ENCODE peak calls at places on chromosomes 16 and 17, in four cellular contexts. L is CD8-positive, alpha-beta memory T cell; Z is thoracic aorta; J is stomach. O is an unnamed sample. For H3K36me3, the result is how much of the 10 kb centered on the place peaks cover.

GRCh38 chr16:11374255-11374654 is 29.0 kb downstream of the RMI2 start:
- DNase-seq in L (no peak), Z (no peak), J (no peak), O (no peak)

GRCh38 chr17:28372203-28372944 is 880 bp downstream of the SARM1 start:
- DNase-seq in L (no peak), Z (no peak), J (no peak), O (no peak)

GRCh38 chr17:63989622-63990345 is 8.4 kb upstream of the PRR29 start:
- DNase-seq in L (no peak), Z (no peak), J (no peak), O (no peak)

GRCh38 chr16:592518-593306 is 2.8 kb downstream of the RAB40C start:
- DNase-seq in L (no peak), Z (no peak), J (peak), O (peak)

GRCh38 chr17:61739002-61739401 is 124.3 kb downstream of the BRIP1 start:
- DNase-seq in L (no peak), Z (no peak), J (no peak), O (no peak)

GRCh38 chr17:81044764-81045589 is 10.0 kb downstream of the BAIAP2 start:
- DNase-seq in L (no peak), Z (no peak), J (peak), O (peak)

GRCh38 chr17:41511130-41511529 is 5.7 kb upstream of the KRT13 start:
- DNase-seq in L (no peak), Z (no peak), J (peak), O (peak)

GRCh38 chr17:68248886-68249872 is 1.3 kb downstream of the AMZ2 start:
- DNase-seq in L (peak), Z (no peak), J (no peak), O (peak)

GRCh38 chr17:30530346-30531025 is 53.3 kb downstream of the GOSR1 start:
- DNase-seq in L (no peak), Z (no peak), J (no peak), O (no peak)

GRCh38 chr17:19004601-19005441 is at the start of gene FAM83G:
- DNase-seq in L (peak), Z (peak), J (peak), O (peak)

GRCh38 chr16:80733366-80733901 is 71.0 kb downstream of the CDYL2 start:
- DNase-seq in L (no peak), Z (no peak), J (no peak), O (no peak)

GRCh38 chr17:72176902-72177660 is 56.3 kb downstream of the SOX9 start:
- DNase-seq in L (no peak), Z (no peak), J (no peak), O (peak)

GRCh38 chr16:87326151-87326571 is 9.0 kb upstream of the C16orf95 start:
- DNase-seq in L (no peak), Z (no peak), J (no peak), O (no peak)

GRCh38 chr16:22232277-22233049 is 26.4 kb downstream of the EEF2K start:
- DNase-seq in L (no peak), Z (no peak), J (peak), O (peak)

GRCh38 chr17:67442787-67443624 is 65.9 kb downstream of the PITPNC1 start:
- DNase-seq in L (no peak), Z (no peak), J (no peak), O (no peak)

DNA sequence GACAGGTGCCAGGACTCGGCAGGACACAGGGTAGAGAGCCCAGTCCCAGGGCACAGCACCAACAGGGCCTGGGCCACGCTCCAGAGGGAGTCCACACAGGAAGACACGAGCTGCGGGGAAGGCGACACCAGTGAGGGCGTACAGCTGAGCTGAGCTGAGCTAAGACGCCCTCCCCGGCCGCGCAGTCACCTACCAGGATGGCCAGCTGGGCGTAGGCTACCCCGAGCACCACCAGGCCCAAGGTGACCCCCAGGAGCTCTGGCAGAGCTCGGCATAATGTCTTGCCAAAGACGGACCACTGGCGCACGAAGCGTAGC is 42.7 kb downstream of the TSC2 start:
- DNase-seq in L (no peak), Z (no peak), J (peak), O (no peak)
- H3K36me3 ChIP-seq in L (under half), Z (half or more), J (half or more), O (under half)

DNA sequence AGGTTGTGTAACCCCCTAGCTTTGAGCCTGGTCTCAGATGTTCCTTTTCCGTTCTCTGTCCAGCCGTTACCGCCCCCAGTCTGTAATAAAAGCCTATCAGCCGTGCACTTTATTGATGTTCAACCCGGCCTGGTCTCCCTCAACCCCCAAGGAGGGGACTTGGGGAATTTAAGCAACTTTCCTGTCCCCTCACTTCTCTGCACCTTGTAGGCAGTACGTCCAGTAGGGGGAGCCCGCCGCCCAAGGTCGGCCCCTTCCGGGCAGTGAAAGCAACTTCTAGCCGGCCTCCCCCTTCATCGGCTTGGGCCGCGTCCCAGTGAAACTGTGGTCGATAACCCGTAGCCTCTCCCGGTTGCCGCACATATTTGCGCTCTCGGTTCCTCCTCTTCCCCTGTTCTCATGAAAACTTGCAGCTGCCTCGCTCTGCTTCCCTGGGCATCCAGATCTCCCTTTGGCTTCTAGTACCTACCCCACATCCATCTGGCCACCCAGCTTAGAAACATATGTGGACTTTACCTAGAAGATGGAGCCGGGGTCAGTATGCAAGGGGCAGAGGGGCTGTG is 7.9 kb downstream of the PNPO start:
- DNase-seq in L (peak), Z (peak), J (peak), O (peak)
- H3K27ac ChIP-seq in L (no peak), Z (peak), J (peak), O (peak)

GRCh38 chr16:19662351-19662750 is 55.7 kb downstream of the KNOP1 start:
- DNase-seq in L (no peak), Z (no peak), J (no peak), O (no peak)

GRCh38 chr16:19664166-19664565 is 53.9 kb downstream of the KNOP1 start:
- DNase-seq in L (no peak), Z (no peak), J (no peak), O (no peak)

GRCh38 chr16:19657831-19658230 is 60.2 kb downstream of the KNOP1 start:
- DNase-seq in L (no peak), Z (no peak), J (no peak), O (no peak)

GRCh38 chr16:19659554-19659953 is 58.5 kb downstream of the KNOP1 start:
- DNase-seq in L (no peak), Z (no peak), J (no peak), O (no peak)

DNA sequence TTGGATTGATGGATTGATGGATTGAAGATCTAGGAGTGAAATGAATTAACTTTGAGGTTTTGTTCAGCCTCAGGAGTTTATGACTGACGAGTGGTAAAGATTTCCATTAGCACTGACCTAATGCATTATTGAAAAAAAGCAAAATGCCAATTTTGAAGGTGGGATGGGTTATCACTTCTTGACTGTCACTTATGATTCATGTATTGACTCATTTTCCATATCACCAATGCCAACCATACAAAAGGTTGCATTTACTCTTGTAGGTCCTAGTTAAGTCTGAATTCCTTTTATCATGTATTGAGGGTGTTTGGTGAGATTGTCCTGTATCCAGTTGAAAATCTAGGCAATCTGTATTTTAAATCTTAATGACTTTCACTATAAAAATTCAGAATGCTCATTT is 57.6 kb downstream of the KNOP1 start:
- DNase-seq in L (no peak), Z (no peak), J (no peak), O (no peak)
- H3K36me3 ChIP-seq in L (under half), Z (under half), J (under half), O (under half)

DNA sequence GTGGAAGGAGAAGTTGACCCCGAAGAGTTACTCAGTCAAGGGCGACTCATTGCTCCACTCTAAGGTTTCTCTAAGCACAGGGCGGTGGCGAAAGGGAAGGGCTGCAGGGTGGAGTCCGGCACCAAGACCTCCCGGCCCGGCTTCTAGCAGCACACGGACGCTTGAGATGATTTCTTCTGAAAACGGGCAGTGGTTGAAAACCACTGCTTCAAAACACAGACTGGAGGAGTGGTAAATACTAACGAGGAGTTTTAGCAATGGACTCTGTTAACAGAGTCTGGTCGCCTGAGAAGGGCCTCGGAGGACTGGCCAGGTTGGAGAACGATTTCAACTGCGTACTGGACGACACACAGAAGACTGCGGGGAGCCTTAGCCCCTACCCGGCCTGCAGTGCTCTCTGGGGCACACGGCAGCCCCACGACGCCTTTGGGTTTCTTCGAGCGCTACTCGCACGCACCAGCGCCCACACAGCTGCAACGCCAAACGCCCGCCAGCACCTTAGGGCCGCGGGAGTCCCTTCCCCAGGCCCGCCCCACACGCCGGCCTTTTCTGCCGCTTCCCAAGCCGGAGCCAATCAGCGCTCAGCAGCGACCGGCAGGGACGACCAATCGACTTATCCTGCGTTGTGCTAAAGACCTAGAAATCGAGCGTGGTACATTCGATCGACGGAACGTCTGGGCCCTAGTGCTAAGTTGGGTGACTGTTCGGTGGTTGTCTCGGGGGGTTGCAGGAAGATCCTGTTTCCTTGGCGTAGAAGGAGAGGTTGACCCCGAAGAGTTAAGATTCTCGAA is 14.4 kb upstream of the CA4 start:
- DNase-seq in L (peak), Z (peak), J (peak), O (peak)
- H3K27ac ChIP-seq in L (peak), Z (no peak), J (peak), O (peak)

GRCh38 chr17:5419959-5420653 is at the start of gene RPAIN:
- DNase-seq in L (peak), Z (peak), J (peak), O (peak)
- H3K36me3 ChIP-seq in L (under half), Z (under half), J (under half), O (under half)

GRCh38 chr16:53130193-53131049 is 75.6 kb downstream of the CHD9 start:
- DNase-seq in L (peak), Z (peak), J (peak), O (peak)
- H3K27ac ChIP-seq in L (peak), Z (peak), J (peak), O (peak)

GRCh38 chr17:50364061-50364458 is 8.9 kb downstream of the MRPL27 start:
- DNase-seq in L (no peak), Z (no peak), J (no peak), O (no peak)
- H3K36me3 ChIP-seq in L (under half), Z (under half), J (under half), O (under half)

GRCh38 chr17:332558-333322 is 19.9 kb downstream of the RPH3AL start:
- DNase-seq in L (no peak), Z (no peak), J (no peak), O (no peak)
- H3K27ac ChIP-seq in L (no peak), Z (no peak), J (peak), O (no peak)

DNA sequence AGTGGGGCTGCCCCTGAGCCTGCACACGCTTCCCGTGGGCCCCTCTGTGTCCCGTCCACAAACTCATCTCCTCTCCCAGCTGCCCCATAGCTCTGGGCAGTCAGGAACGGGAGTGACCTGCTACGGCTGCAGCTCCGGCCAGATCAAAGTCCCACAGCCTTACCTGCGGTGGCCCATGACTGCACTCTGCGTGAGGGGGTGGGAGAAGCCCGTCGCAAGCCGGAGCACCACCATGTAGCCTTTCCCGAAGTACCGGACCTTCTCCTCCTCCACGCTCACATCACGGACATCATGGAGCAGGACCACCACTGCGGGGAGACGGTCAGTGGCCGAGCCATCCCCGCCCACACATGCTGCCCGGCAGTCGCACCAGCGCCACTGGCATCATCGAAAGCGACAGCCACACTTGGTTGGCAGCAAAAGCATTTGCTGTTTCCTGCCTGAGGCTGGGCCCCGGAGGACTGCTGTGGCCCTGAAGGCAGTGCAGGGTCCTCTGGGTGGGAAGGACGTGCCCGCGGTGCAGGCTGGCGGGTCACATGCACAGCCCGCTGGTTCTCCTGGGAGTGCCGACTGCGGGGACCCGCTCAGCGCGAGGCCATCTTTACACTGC is 6.2 kb downstream of the CYBC1 start:
- DNase-seq in L (no peak), Z (no peak), J (no peak), O (no peak)
- H3K36me3 ChIP-seq in L (under half), Z (under half), J (under half), O (under half)

GRCh38 chr17:69961488-69962145 is 113.4 kb upstream of the KCNJ16 start:
- DNase-seq in L (no peak), Z (no peak), J (peak), O (no peak)
- H3K27ac ChIP-seq in L (no peak), Z (no peak), J (no peak), O (no peak)